ENCODE peak calls at places on chromosomes 6 and 20, in ten cellular contexts. V, S, B, M, G, J, E, X, L and D are unnamed samples.
A peak's percentile ranks its signal among the peaks of the same experiment; 100 is the strongest.

GRCh38 chr6:17098538-17098937 is 3.3 kb upstream of the STMND1 start:
- DNase-seq in V (no peak), S (peak; percentile 30), B (no peak), M (peak; percentile 47), G (no peak), J (no peak), E (no peak), X (no peak), L (no peak), D (no peak)

GRCh38 chr6:654136-654535 is 2.8 kb downstream of the HUS1B start:
- DNase-seq in V (no peak), S (no peak), B (no peak), M (no peak), G (no peak), J (no peak), E (no peak), X (no peak), L (no peak), D (no peak)

GRCh38 chr6:150899231-150899630 is 33.7 kb downstream of the MTHFD1L start:
- DNase-seq in V (no peak), S (no peak), B (no peak), M (no peak), G (no peak), J (no peak), E (no peak), X (no peak), L (no peak), D (no peak)

GRCh38 chr20:2042400-2042799 is 48.5 kb upstream of the PDYN start:
- DNase-seq in V (no peak), S (peak; percentile 42), B (no peak), M (peak; percentile 40), G (no peak), J (no peak), E (no peak), X (no peak), L (no peak), D (no peak)

GRCh38 chr6:42915737-42916136 is at the start of gene PTCRA:
- DNase-seq in V (no peak), S (no peak), B (no peak), M (no peak), G (no peak), J (no peak), E (no peak), X (no peak), L (no peak), D (no peak)

GRCh38 chr20:38115205-38115604 is 49.9 kb downstream of the TGM2 start:
- DNase-seq in V (no peak), S (no peak), B (no peak), M (no peak), G (no peak), J (no peak), E (no peak), X (no peak), L (peak; percentile 5), D (no peak)

GRCh38 chr6:128491041-128491642 is 29.3 kb downstream of the PTPRK start:
- DNase-seq in V (no peak), S (no peak), B (no peak), M (no peak), G (no peak), J (peak; percentile 25), E (no peak), X (no peak), L (no peak), D (no peak)

GRCh38 chr6:144302701-144303351 is 17.7 kb downstream of the UTRN start:
- DNase-seq in V (no peak), S (no peak), B (no peak), M (peak; percentile 40), G (no peak), J (no peak), E (no peak), X (no peak), L (no peak), D (no peak)